ENCODE peak calls at places on chromosomes 4 and X, in five cellular contexts. J, D, Z, P and E are unnamed samples.
A peak's percentile ranks its signal among the peaks of the same experiment; 100 is the strongest.

GRCh38 chrX:47283015-47283771 is 50.4 kb downstream of the USP11 start:
- DNase-seq in J (no peak), D (no peak), Z (peak; percentile 30), P (no peak), E (peak; percentile 69)

GRCh38 chr4:153513596-153513995 is 47.4 kb downstream of the TMEM131L start:
- DNase-seq in P (no peak), Z (no peak), J (no peak), D (no peak), E (no peak)

GRCh38 chrX:111376897-111377601 is 34.9 kb downstream of the DCX start:
- DNase-seq in D (no peak), Z (no peak), J (no peak), P (no peak), E (no peak)

GRCh38 chr4:180500146-180500545 is 1743.1 kb upstream of the TENM3 start:
- DNase-seq in P (no peak), D (no peak), Z (no peak), J (no peak), E (no peak)

GRCh38 chrX:7996414-7996813 is 69.2 kb upstream of the PNPLA4 start:
- DNase-seq in P (peak; percentile 28), Z (peak; percentile 20), J (no peak), D (no peak), E (peak; percentile 54)

GRCh38 chrX:128759177-128759576 is 707.0 kb upstream of the ACTRT1 start:
- DNase-seq in J (no peak), Z (no peak), D (no peak), P (no peak), E (no peak)

GRCh38 chr4:37803348-37803973 is 23.0 kb upstream of the PGM2 start:
- DNase-seq in P (no peak), D (no peak), Z (no peak), J (no peak), E (no peak)

GRCh38 chrX:134191276-134191675 is 45.7 kb upstream of the CCDC160 start:
- DNase-seq in Z (no peak), P (no peak), J (no peak), D (no peak), E (no peak)

GRCh38 chr4:87058272-87059073 is 123.7 kb downstream of the AFF1 start:
- DNase-seq in Z (no peak), P (no peak), D (peak; percentile 63), J (no peak), E (peak; percentile 46)

GRCh38 chrX:103329991-103330390 is at the start of gene TCEAL7:
- DNase-seq in D (no peak), Z (peak; percentile 65), P (no peak), J (peak; percentile 79), E (no peak)

GRCh38 chrX:94288325-94288724 is 614.3 kb downstream of the FAM133A start:
- DNase-seq in Z (no peak), P (no peak), D (no peak), J (no peak), E (no peak)

GRCh38 chr4:89056292-89056952 is 563 bp downstream of the FAM13A start:
- DNase-seq in Z (no peak), D (no peak), J (no peak), P (no peak), E (no peak)

GRCh38 chr4:167100120-167100519 is 134.2 kb downstream of the SPOCK3 start:
- DNase-seq in J (no peak), D (no peak), P (no peak), Z (no peak), E (no peak)

GRCh38 chrX:118536687-118537461 is 41.3 kb downstream of the DOCK11 start:
- DNase-seq in J (no peak), Z (no peak), P (no peak), D (no peak), E (no peak)

GRCh38 chr4:81314196-81314896 is 99.3 kb upstream of the PRKG2 start:
- DNase-seq in Z (no peak), P (peak; percentile 83), J (no peak), D (peak; percentile 43), E (peak; percentile 25)

GRCh38 chrX:19643203-19643602 is 127.9 kb upstream of the MAP3K15 start:
- DNase-seq in Z (no peak), P (no peak), J (no peak), D (no peak), E (no peak)

GRCh38 chrX:154378059-154378798 is 866 bp upstream of the EMD start:
- DNase-seq in D (peak; percentile 62), J (peak; percentile 90), P (peak; percentile 70), Z (peak; percentile 80), E (peak; percentile 62)

GRCh38 chr4:129481107-129481506 is 385.2 kb downstream of the C4orf33 start:
- DNase-seq in J (no peak), Z (no peak), P (no peak), D (no peak), E (no peak)

GRCh38 chr4:150010525-150011126 is 67.6 kb upstream of the DCLK2 start:
- DNase-seq in P (peak; percentile 26), Z (peak; percentile 30), J (no peak), D (no peak), E (peak; percentile 27)

GRCh38 chr4:151987606-151988005 is 226.8 kb upstream of the GATB start:
- DNase-seq in P (no peak), Z (no peak), D (no peak), J (no peak), E (no peak)

GRCh38 chrX:6826856-6827255 is 291.9 kb upstream of the VCX3A start:
- DNase-seq in D (no peak), P (no peak), Z (no peak), J (no peak), E (no peak)

GRCh38 chrX:154730271-154730883 is 20.5 kb downstream of the GAB3 start:
- DNase-seq in J (no peak), Z (peak; percentile 42), D (peak; percentile 63), P (no peak), E (peak; percentile 70)

GRCh38 chr4:172786039-172786792 is 382.4 kb upstream of the GALNT7 start:
- DNase-seq in J (no peak), Z (no peak), P (peak; percentile 27), D (peak; percentile 34), E (peak; percentile 16)

GRCh38 chr4:130359537-130359936 is 1263.6 kb downstream of the C4orf33 start:
- DNase-seq in P (no peak), J (no peak), D (no peak), Z (no peak), E (no peak)

GRCh38 chrX:33726281-33727160 is 405.6 kb downstream of the FAM47A start:
- DNase-seq in P (no peak), Z (peak; percentile 16), J (peak; percentile 56), D (no peak), E (no peak)

GRCh38 chrX:68503830-68504229 is 5.0 kb downstream of the YIPF6 start:
- DNase-seq in J (no peak), Z (no peak), D (no peak), P (no peak), E (no peak)

GRCh38 chrX:119573222-119573621 is 1.1 kb upstream of the UBE2A start:
- DNase-seq in D (no peak), P (no peak), Z (no peak), J (no peak), E (no peak)

GRCh38 chrX:27660878-27661277 is 70.7 kb downstream of the DCAF8L2 start:
- DNase-seq in P (no peak), D (no peak), J (no peak), Z (no peak), E (no peak)

GRCh38 chr4:134426821-134427220 is 225.2 kb upstream of the PABPC4L start:
- DNase-seq in D (no peak), P (no peak), J (no peak), Z (no peak), E (no peak)

GRCh38 chrX:42022158-42022557 is 98.8 kb upstream of the CASK start:
- DNase-seq in P (no peak), J (no peak), D (no peak), Z (no peak), E (no peak)

GRCh38 chr4:123356914-123357313 is 39.7 kb upstream of the SPRY1 start:
- DNase-seq in Z (no peak), J (no peak), P (no peak), D (no peak), E (no peak)

GRCh38 chr4:39181520-39181904 is 817 bp upstream of the WDR19 start:
- DNase-seq in J (no peak), Z (no peak), D (no peak), P (no peak), E (no peak)

GRCh38 chr4:48904101-48904500 is 2.5 kb downstream of the OCIAD2 start:
- DNase-seq in D (no peak), Z (no peak), P (no peak), J (no peak), E (no peak)

GRCh38 chr4:3736290-3736689 is 29.9 kb upstream of the ADRA2C start:
- DNase-seq in J (no peak), D (no peak), P (no peak), Z (no peak), E (no peak)

GRCh38 chr4:3730422-3730821 is 35.8 kb upstream of the ADRA2C start:
- DNase-seq in P (no peak), D (no peak), J (no peak), Z (no peak), E (no peak)

GRCh38 chr4:3732076-3733028 is 33.8 kb upstream of the ADRA2C start:
- DNase-seq in Z (no peak), D (no peak), J (no peak), P (no peak), E (no peak)

GRCh38 chr4:3735196-3735595 is 31.0 kb upstream of the ADRA2C start:
- DNase-seq in P (no peak), J (no peak), D (no peak), Z (no peak), E (no peak)

GRCh38 chr4:3733195-3733594 is 33.0 kb upstream of the ADRA2C start:
- DNase-seq in J (no peak), Z (no peak), P (no peak), D (no peak), E (no peak)
- H3K27me3 ChIP-seq in J (peaks cover 46% of the 10 kb centered on the region), Z (no peaks in the 10 kb centered on the region), P (no peaks in the 10 kb centered on the region), D (peaks cover 3% of the 10 kb centered on the region), E (peaks cover 11% of the 10 kb centered on the region)

DNA sequence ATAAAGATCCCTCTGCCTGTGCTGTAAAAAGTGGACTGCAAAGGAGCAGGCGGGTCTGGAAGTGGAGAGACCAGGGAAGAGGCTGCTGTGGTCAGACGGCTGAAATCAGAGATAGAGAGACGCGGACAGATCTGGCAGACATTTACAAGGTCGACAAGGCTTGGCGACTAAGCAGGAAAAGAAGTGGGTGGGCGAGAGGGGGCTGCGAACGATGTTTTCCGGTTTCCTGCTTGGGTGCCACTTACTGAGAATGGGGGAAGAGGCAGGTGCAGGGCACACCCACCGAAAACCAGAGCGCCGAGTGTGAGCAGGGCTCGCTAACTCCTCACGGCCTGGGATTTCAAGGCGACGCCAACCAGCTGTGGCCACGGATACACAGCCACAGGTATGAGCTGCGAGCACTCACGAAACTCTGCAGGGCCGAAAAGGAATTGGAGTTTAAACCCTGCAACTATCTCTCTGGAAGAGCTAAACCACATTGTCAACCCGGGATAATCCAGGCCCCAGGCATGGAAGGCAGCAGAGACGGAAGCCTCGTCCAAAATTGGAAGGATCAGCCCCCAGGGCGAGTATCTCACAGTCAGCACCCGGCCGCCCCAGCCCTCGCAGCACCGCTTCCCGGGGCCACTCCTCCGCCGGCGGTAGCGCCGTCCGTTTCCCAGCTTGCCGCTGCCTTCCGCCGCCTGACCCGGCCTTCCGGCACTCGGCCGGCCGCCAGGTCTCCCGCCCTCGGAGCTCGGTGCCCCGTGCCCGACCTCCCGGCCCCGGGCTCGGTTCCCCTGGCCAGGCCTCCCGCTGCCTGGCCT is 824 bp downstream of the CASP3 start:
- DNase-seq in P (peak; percentile 70), Z (peak; percentile 68), D (peak; percentile 69), J (peak; percentile 87), E (peak; percentile 78)
- H3K4me1 ChIP-seq in P (peaks cover 38% of the 10 kb centered on the region), Z (peaks cover 4% of the 10 kb centered on the region), D (peaks cover 40% of the 10 kb centered on the region), J (peaks cover 30% of the 10 kb centered on the region), E (peaks cover 35% of the 10 kb centered on the region)

GRCh38 chr4:108971473-108971872 is 208.6 kb upstream of the ETNPPL start:
- DNase-seq in P (no peak), J (no peak), D (no peak), Z (no peak), E (no peak)
- H3K27me3 ChIP-seq in P (no peaks in the 10 kb centered on the region), J (no peaks in the 10 kb centered on the region), D (no peaks in the 10 kb centered on the region), Z (no peaks in the 10 kb centered on the region), E (no peaks in the 10 kb centered on the region)

GRCh38 chr4:182257503-182257902 is 14.3 kb downstream of the TENM3 start:
- DNase-seq in D (no peak), J (no peak), Z (no peak), P (no peak), E (no peak)
- H3K4me1 ChIP-seq in D (no peaks in the 10 kb centered on the region), J (no peaks in the 10 kb centered on the region), Z (no peaks in the 10 kb centered on the region), P (no peaks in the 10 kb centered on the region), E (no peaks in the 10 kb centered on the region)